ENCODE peak calls at places on chromosome 5, in seven cellular contexts. V, U, G, P, T, S and N are unnamed samples.

GRCh38 chr5:67353500-67353931 is 156.9 kb upstream of the CD180 start:
- DNase-seq in V (no peak), U (no peak), G (no peak), P (no peak), T (no peak), S (no peak), N (no peak)

GRCh38 chr5:141641634-141642278 is 5.0 kb downstream of the RELL2 start:
- DNase-seq in V (peak; percentile 80), U (no peak), G (peak; percentile 40), P (peak; percentile 93), T (no peak), S (no peak), N (peak; percentile 30)

GRCh38 chr5:172866378-172866777 is 32.3 kb downstream of the ERGIC1 start:
- DNase-seq in V (no peak), U (no peak), G (no peak), P (no peak), T (no peak), S (no peak), N (no peak)

GRCh38 chr5:42858709-42859108 is 47.0 kb upstream of the SELENOP start:
- DNase-seq in V (no peak), U (no peak), G (peak; percentile 54), P (no peak), T (peak; percentile 70), S (no peak), N (no peak)

GRCh38 chr5:152644316-152644715 is 239.2 kb upstream of the NMUR2 start:
- DNase-seq in V (no peak), U (no peak), G (no peak), P (no peak), T (no peak), S (no peak), N (no peak)

GRCh38 chr5:72347801-72348305 is 27.7 kb downstream of the PTCD2 start:
- DNase-seq in V (peak; percentile 96), U (no peak), G (no peak), P (peak; percentile 67), T (no peak), S (no peak), N (no peak)

GRCh38 chr5:157917909-157918809 is 59.2 kb upstream of the CLINT1 start:
- DNase-seq in V (peak; percentile 90), U (peak; percentile 39), G (peak; percentile 86), P (peak; percentile 92), T (peak; percentile 77), S (peak; percentile 84), N (peak; percentile 70)

GRCh38 chr5:94524841-94525697 is 93.3 kb downstream of the KIAA0825 start:
- DNase-seq in V (peak; percentile 56), U (peak; percentile 46), G (peak; percentile 75), P (peak; percentile 53), T (peak; percentile 60), S (peak; percentile 70), N (peak; percentile 80)

GRCh38 chr5:77852514-77853352 is 76.6 kb upstream of the TBCA start:
- DNase-seq in V (peak; percentile 85), U (peak; percentile 87), G (peak; percentile 87), P (no peak), T (peak; percentile 85), S (no peak), N (no peak)

GRCh38 chr5:177325868-177326381 is 14.2 kb upstream of the MXD3 start:
- DNase-seq in V (peak; percentile 23), U (no peak), G (peak; percentile 47), P (peak; percentile 43), T (no peak), S (no peak), N (no peak)

GRCh38 chr5:139110526-139111168 is 87.5 kb downstream of the SIL1 start:
- DNase-seq in V (no peak), U (no peak), G (no peak), P (no peak), T (no peak), S (no peak), N (no peak)
- H3K4me1 ChIP-seq in V (peaks cover 14% of the 10 kb centered on the region), U (peaks cover 14% of the 10 kb centered on the region), G (peaks cover 11% of the 10 kb centered on the region), P (no peaks in the 10 kb centered on the region), T (peaks cover 25% of the 10 kb centered on the region), S (no peaks in the 10 kb centered on the region), N (no peaks in the 10 kb centered on the region)

GRCh38 chr5:149166128-149166527 is 24.8 kb downstream of the ABLIM3 start:
- DNase-seq in V (peak; percentile 88), U (no peak), G (no peak), P (peak; percentile 61), T (no peak), S (no peak), N (no peak)
- TF ChIP-seq EZH2phosphoT487 in V (no peak), U (no peak), G (no peak), P (no peak), T (no peak), S (no peak), N (no peak)

DNA sequence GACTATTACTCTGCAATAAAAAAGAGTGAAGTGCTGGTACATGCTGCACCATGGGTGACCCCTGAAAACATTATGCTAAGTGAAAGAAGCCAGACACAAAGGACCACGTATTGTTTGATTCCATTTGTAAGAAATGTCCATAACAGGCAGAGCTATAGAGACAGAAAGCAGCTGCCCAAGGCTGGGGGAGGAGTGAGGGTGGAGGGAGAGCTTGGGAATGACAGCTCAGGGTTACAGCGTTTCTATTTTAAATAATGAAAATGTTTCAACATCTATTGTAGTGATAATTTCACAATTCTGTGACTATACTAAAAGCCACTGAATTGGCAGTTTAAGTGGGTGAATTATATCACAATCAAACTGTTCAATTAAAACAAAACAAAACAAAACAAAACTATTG is 81.7 kb downstream of the MYO10 start:
- DNase-seq in V (peak; percentile 42), U (no peak), G (no peak), P (no peak), T (no peak), S (no peak), N (no peak)
- H4K20me1 ChIP-seq in V (peaks cover 4% of the 10 kb centered on the region), U (peaks cover 93% of the 10 kb centered on the region), G (no peaks in the 10 kb centered on the region), P (no peaks in the 10 kb centered on the region), T (no peaks in the 10 kb centered on the region), S (no peaks in the 10 kb centered on the region), N (no peaks in the 10 kb centered on the region)

GRCh38 chr5:1417586-1418225 is 27.5 kb downstream of the SLC6A3 start:
- DNase-seq in V (no peak), U (no peak), G (no peak), P (no peak), T (no peak), S (no peak), N (no peak)

GRCh38 chr5:1415626-1416360 is 29.4 kb downstream of the SLC6A3 start:
- DNase-seq in V (no peak), U (no peak), G (no peak), P (no peak), T (no peak), S (no peak), N (no peak)

GRCh38 chr5:1418238-1418920 is 26.9 kb downstream of the SLC6A3 start:
- DNase-seq in V (no peak), U (no peak), G (no peak), P (no peak), T (no peak), S (no peak), N (no peak)

GRCh38 chr5:1415059-1415425 is 30.2 kb downstream of the SLC6A3 start:
- DNase-seq in V (no peak), U (no peak), G (no peak), P (no peak), T (no peak), S (no peak), N (no peak)

GRCh38 chr5:1416856-1417469 is 28.3 kb downstream of the SLC6A3 start:
- DNase-seq in V (no peak), U (no peak), G (no peak), P (no peak), T (no peak), S (no peak), N (no peak)
- H3K4me1 ChIP-seq in V (no peaks in the 10 kb centered on the region), U (no peaks in the 10 kb centered on the region), G (peaks cover 13% of the 10 kb centered on the region), P (no peaks in the 10 kb centered on the region), T (no peaks in the 10 kb centered on the region), S (no peaks in the 10 kb centered on the region), N (no peaks in the 10 kb centered on the region)

DNA sequence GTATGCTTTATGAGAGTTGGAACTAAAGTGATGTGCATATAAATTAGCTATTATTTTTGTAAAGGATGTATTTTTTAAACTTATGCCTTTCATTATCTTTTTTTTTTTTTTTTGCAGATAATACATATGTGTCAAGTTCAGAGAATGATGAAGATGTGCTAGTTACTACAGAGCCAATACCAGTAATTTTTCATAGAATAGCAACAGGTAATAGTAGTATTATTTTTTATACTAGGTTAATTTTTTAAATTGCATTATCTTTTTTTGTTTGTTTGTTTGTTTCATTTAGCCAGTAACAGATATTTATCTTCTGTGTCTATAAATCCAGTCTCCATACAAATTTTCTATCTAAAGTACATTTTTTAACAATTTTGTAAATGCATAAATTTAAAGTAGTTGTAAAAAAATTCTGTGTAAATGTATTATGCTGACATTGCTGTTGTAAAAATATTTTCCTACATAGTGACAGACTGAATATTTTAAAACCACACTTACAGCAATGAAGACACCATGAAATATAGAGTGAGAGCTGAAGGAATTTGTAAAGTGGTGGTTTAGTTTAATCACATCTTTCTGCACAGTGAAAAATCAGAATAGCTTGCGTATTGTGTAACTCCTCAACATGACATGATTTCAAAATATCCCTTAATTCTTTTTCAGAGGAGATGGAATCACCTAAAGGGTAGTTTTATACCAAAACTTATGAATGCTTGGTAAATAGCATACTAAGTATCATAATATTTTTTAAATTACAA is 93.3 kb downstream of the PARP8 start:
- DNase-seq in V (peak; percentile 8), U (no peak), G (no peak), P (no peak), T (no peak), S (no peak), N (no peak)
- TF ChIP-seq EZH2phosphoT487 in V (no peak), U (no peak), G (no peak), P (no peak), T (no peak), S (no peak), N (no peak)

GRCh38 chr5:57209316-57210040 is 35.6 kb downstream of the GPBP1 start:
- DNase-seq in V (peak; percentile 34), U (no peak), G (peak; percentile 51), P (peak; percentile 64), T (peak; percentile 6), S (no peak), N (no peak)
- H4K20me1 ChIP-seq in V (peaks cover 10% of the 10 kb centered on the region), U (peaks cover 77% of the 10 kb centered on the region), G (peaks cover 86% of the 10 kb centered on the region), P (peaks cover 18% of the 10 kb centered on the region), T (peaks cover 79% of the 10 kb centered on the region), S (peaks cover 29% of the 10 kb centered on the region), N (peaks cover 58% of the 10 kb centered on the region)

GRCh38 chr5:96708600-96708999 is 46.4 kb downstream of the CAST start:
- DNase-seq in V (no peak), U (no peak), G (no peak), P (no peak), T (no peak), S (no peak), N (no peak)
- H3K4me1 ChIP-seq in V (peaks cover 26% of the 10 kb centered on the region), U (peaks cover 1% of the 10 kb centered on the region), G (peaks cover 3% of the 10 kb centered on the region), P (peaks cover 12% of the 10 kb centered on the region), T (peaks cover 3% of the 10 kb centered on the region), S (peaks cover 14% of the 10 kb centered on the region), N (peaks cover 25% of the 10 kb centered on the region)

GRCh38 chr5:14895301-14895700 is 23.7 kb upstream of the ANKH start:
- DNase-seq in V (no peak), U (no peak), G (no peak), P (no peak), T (no peak), S (no peak), N (no peak)

GRCh38 chr5:14896091-14896490 is 24.5 kb upstream of the ANKH start:
- DNase-seq in V (no peak), U (no peak), G (no peak), P (no peak), T (no peak), S (no peak), N (no peak)

GRCh38 chr5:14894748-14895147 is 23.2 kb upstream of the ANKH start:
- DNase-seq in V (no peak), U (no peak), G (no peak), P (no peak), T (no peak), S (no peak), N (no peak)

GRCh38 chr5:14893351-14893750 is 21.8 kb upstream of the ANKH start:
- DNase-seq in V (no peak), U (no peak), G (no peak), P (no peak), T (no peak), S (no peak), N (no peak)
- TF ChIP-seq EZH2phosphoT487 in V (no peak), U (no peak), G (no peak), P (no peak), T (no peak), S (no peak), N (no peak)